ENCODE peak calls at places on chromosomes 5 and 9, in seven cellular contexts. J is kidney tubule cell; Q is HS-27A; U is head of caudate nucleus; M is anterior cingulate cortex; S is neural crest cell; L is activated naive CD8-positive, alpha-beta T cell treated with anti-CD3 and anti-CD28 coated beads, Interleukin-2, amount 50 U/mL, for 16 hours. C is an unnamed sample.

GRCh38 chr5:76813982-76814562 is 4.8 kb upstream of the F2RL1 start:
- DNase-seq in J (peak), Q (no peak), U (no peak), M (no peak), S (no peak), L (no peak), C (peak)

GRCh38 chr5:523658-524441 is 399 bp downstream of the SLC9A3 start:
- DNase-seq in J (no peak), Q (no peak), U (no peak), M (no peak), S (no peak), L (no peak), C (no peak)

GRCh38 chr5:154683101-154683757 is 71.9 kb upstream of the LARP1 start:
- DNase-seq in J (no peak), Q (no peak), U (no peak), M (no peak), S (no peak), L (no peak), C (no peak)

GRCh38 chr5:134048864-134049263 is 44.1 kb upstream of the VDAC1 start:
- DNase-seq in J (no peak), Q (no peak), U (no peak), M (no peak), S (no peak), L (no peak), C (no peak)

GRCh38 chr9:92781902-92782301 is 17.3 kb upstream of the BICD2 start:
- DNase-seq in J (no peak), Q (no peak), U (peak), M (no peak), S (no peak), L (no peak), C (no peak)

GRCh38 chr9:70410368-70410767 is 4.1 kb downstream of the KLF9 start:
- DNase-seq in J (peak), Q (no peak), U (no peak), M (no peak), S (no peak), L (no peak), C (no peak)

GRCh38 chr9:121362813-121363585 is 7.1 kb downstream of the STOM start:
- DNase-seq in J (peak), Q (no peak), U (no peak), M (no peak), S (no peak), L (no peak), C (no peak)

GRCh38 chr5:132478498-132478855 is 12.1 kb downstream of the IRF1 start:
- DNase-seq in J (no peak), Q (no peak), U (no peak), M (no peak), S (no peak), L (no peak), C (no peak)

GRCh38 chr9:84371737-84372136 is 31.2 kb upstream of the SLC28A3 start:
- DNase-seq in J (peak), Q (peak), U (no peak), M (no peak), S (no peak), L (no peak), C (no peak)

GRCh38 chr9:14314424-14314928 is 535 bp upstream of the NFIB start:
- DNase-seq in J (peak), Q (peak), U (peak), M (no peak), S (no peak), L (no peak), C (peak)

GRCh38 chr9:106970219-106970975 is 107.4 kb downstream of the ZNF462 start:
- DNase-seq in J (no peak), Q (no peak), U (no peak), M (no peak), S (no peak), L (no peak), C (no peak)

GRCh38 chr9:101037433-101037832 is 8.9 kb downstream of the PLPPR1 start:
- DNase-seq in J (no peak), Q (no peak), U (peak), M (no peak), S (no peak), L (no peak), C (no peak)

GRCh38 chr5:24788829-24789509 is 144.2 kb upstream of the CDH10 start:
- DNase-seq in J (peak), Q (no peak), U (no peak), M (no peak), S (no peak), L (no peak), C (no peak)

GRCh38 chr9:91192785-91193657 is 168.7 kb downstream of the AUH start:
- DNase-seq in J (peak), Q (peak), U (peak), M (no peak), S (peak), L (peak), C (peak)

GRCh38 chr9:70830618-70831017 is 290.8 kb downstream of the TRPM3 start:
- DNase-seq in J (no peak), Q (no peak), U (no peak), M (no peak), S (no peak), L (no peak), C (no peak)

GRCh38 chr5:32984851-32985250 is 273.7 kb downstream of the NPR3 start:
- DNase-seq in J (peak), Q (peak), U (no peak), M (no peak), S (no peak), L (no peak), C (no peak)

GRCh38 chr9:90095682-90096081 is 490.9 kb downstream of the GADD45G start:
- DNase-seq in J (no peak), Q (no peak), U (no peak), M (no peak), S (no peak), L (no peak), C (no peak)

GRCh38 chr5:53069626-53070025 is 39.9 kb downstream of the MOCS2 start:
- DNase-seq in J (peak), Q (no peak), U (peak), M (no peak), S (no peak), L (peak), C (no peak)

GRCh38 chr5:34519489-34520220 is 136.5 kb upstream of the RAI14 start:
- DNase-seq in J (peak), Q (no peak), U (no peak), M (no peak), S (no peak), L (no peak), C (no peak)